ENCODE peak calls at places on chromosomes 7 and 10, in four cellular contexts. U, X, T and Z are unnamed samples.

GRCh38 chr7:32206987-32207386 is 136.8 kb upstream of the PDE1C start:
- DNase-seq in X (peak), T (peak), U (no peak), Z (no peak)

GRCh38 chr7:17448479-17449423 is 150.3 kb downstream of the AHR start:
- DNase-seq in U (no peak), X (no peak), T (no peak), Z (no peak)

GRCh38 chr7:6718124-6718523 is 11.4 kb upstream of the ZNF12 start:
- DNase-seq in T (no peak), U (no peak), X (no peak), Z (no peak)

GRCh38 chr10:47261121-47261520 is 38.9 kb upstream of the GDF10 start:
- DNase-seq in X (no peak), T (peak), U (no peak), Z (no peak)

GRCh38 chr7:10075866-10076265 is 897.8 kb upstream of the PHF14 start:
- DNase-seq in U (no peak), T (no peak), X (no peak), Z (no peak)

GRCh38 chr7:129225206-129225930 is 538 bp downstream of the AHCYL2 start:
- DNase-seq in X (peak), T (peak), U (peak), Z (peak)

GRCh38 chr7:94375167-94375566 is 19.5 kb upstream of the COL1A2 start:
- DNase-seq in U (peak), T (peak), X (no peak), Z (no peak)

GRCh38 chr10:72337039-72337629 is 17.6 kb downstream of the DNAJB12 start:
- DNase-seq in U (no peak), T (peak), X (peak), Z (peak)

GRCh38 chr10:111481271-111482073 is 404.6 kb downstream of the ADRA2A start:
- DNase-seq in X (no peak), U (no peak), T (no peak), Z (no peak)

GRCh38 chr7:1127001-1127400 is 33.0 kb downstream of the ZFAND2A start:
- DNase-seq in T (no peak), U (no peak), X (no peak), Z (peak)

GRCh38 chr10:44334091-44334490 is 50.8 kb downstream of the CXCL12 start:
- DNase-seq in U (no peak), T (no peak), X (no peak), Z (no peak)

GRCh38 chr7:11290859-11291258 is 317.2 kb downstream of the PHF14 start:
- DNase-seq in X (no peak), T (no peak), U (no peak), Z (no peak)

GRCh38 chr10:116183733-116184447 is 89.1 kb downstream of the GFRA1 start:
- DNase-seq in T (peak), U (no peak), X (no peak), Z (no peak)

GRCh38 chr7:121503039-121503438 is 106.9 kb upstream of the FAM3C start:
- DNase-seq in X (no peak), U (no peak), T (no peak), Z (no peak)

GRCh38 chr7:12074889-12075288 is 136.2 kb upstream of the TMEM106B start:
- DNase-seq in U (no peak), X (no peak), T (no peak), Z (no peak)

GRCh38 chr10:66931340-66931948 is 5.6 kb downstream of the LRRTM3 start:
- DNase-seq in U (peak), X (peak), T (no peak), Z (no peak)

GRCh38 chr7:121562274-121562673 is 166.2 kb upstream of the FAM3C start:
- DNase-seq in X (no peak), U (no peak), T (no peak), Z (no peak)

GRCh38 chr7:102202556-102202955 is 84.1 kb upstream of the SH2B2 start:
- DNase-seq in U (no peak), T (no peak), X (no peak), Z (no peak)

GRCh38 chr10:12844796-12845524 is 156.6 kb downstream of the CCDC3 start:
- DNase-seq in X (no peak), U (no peak), T (no peak), Z (no peak)

GRCh38 chr7:2873686-2874551 is 29.8 kb upstream of the GNA12 start:
- DNase-seq in U (no peak), X (no peak), T (peak), Z (no peak)

GRCh38 chr10:97498841-97499560 is at the start of gene UBTD1:
- DNase-seq in X (peak), T (peak), U (no peak), Z (peak)

GRCh38 chr7:114392686-114393085 is 21.9 kb upstream of the FOXP2 start:
- DNase-seq in T (no peak), U (no peak), X (no peak), Z (no peak)

GRCh38 chr7:37414352-37414983 is 34.2 kb downstream of the ELMO1 start:
- DNase-seq in X (no peak), T (no peak), U (no peak), Z (no peak)

GRCh38 chr10:89838002-89838615 is 136.7 kb downstream of the KIF20B start:
- DNase-seq in T (no peak), U (no peak), X (no peak), Z (no peak)

GRCh38 chr10:130050008-130050407 is 60.6 kb downstream of the C10orf143 start:
- DNase-seq in T (no peak), U (no peak), X (no peak), Z (no peak)

GRCh38 chr10:3067045-3067858 is at the start of gene PFKP:
- DNase-seq in X (no peak), T (peak), U (no peak), Z (peak)

GRCh38 chr10:102452672-102453340 is 1.5 kb upstream of the C10orf95 start:
- DNase-seq in X (no peak), U (no peak), T (no peak), Z (no peak)

GRCh38 chr7:114759347-114760062 is 162.4 kb upstream of the MDFIC start:
- DNase-seq in U (no peak), T (no peak), X (no peak), Z (no peak)

GRCh38 chr10:23157691-23158369 is 34.3 kb upstream of the PTF1A start:
- DNase-seq in U (peak), X (no peak), T (peak), Z (no peak)

GRCh38 chr7:80127412-80128150 is 7.0 kb upstream of the GNAI1 start:
- DNase-seq in T (peak), X (peak), U (peak), Z (no peak)

GRCh38 chr10:88702848-88703597 is 3.0 kb upstream of the LIPK start:
- DNase-seq in U (peak), T (peak), X (no peak), Z (no peak)

GRCh38 chr10:110522365-110522988 is 24.8 kb downstream of the DUSP5 start:
- DNase-seq in X (no peak), T (no peak), U (no peak), Z (no peak)

GRCh38 chr10:130418731-130419130 is 282.5 kb downstream of the GLRX3 start:
- DNase-seq in T (peak), U (no peak), X (no peak), Z (no peak)

GRCh38 chr10:35042783-35043182 is 47.4 kb downstream of the CUL2 start:
- DNase-seq in T (no peak), X (no peak), U (no peak), Z (no peak)

GRCh38 chr10:97479939-97480338 is 18.3 kb downstream of the MMS19 start:
- DNase-seq in U (peak), X (peak), T (peak), Z (no peak)

GRCh38 chr7:137978464-137979237 is 23.2 kb downstream of the CREB3L2 start:
- DNase-seq in U (no peak), T (no peak), X (no peak), Z (peak)
- H3K9ac ChIP-seq in U (no peak), T (no peak), X (no peak), Z (no peak)

DNA sequence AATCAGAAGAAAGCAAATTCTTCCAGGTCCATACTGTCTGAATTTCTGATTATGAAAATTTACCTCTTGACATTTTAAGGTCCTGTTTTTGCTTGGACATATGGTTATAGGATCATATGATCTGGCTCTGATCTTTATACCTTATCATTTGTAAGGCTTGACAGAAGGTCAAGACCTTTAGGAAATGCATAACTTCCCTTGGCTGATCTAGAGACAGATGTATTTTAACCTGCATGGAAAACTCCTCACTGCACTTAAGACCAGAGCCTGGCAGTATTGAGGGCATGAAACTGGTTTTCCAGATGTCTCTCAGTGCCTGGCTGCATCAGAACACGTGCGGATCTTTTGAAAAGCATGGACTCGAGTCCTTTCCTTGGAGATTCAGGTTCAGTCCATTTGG is 55.9 kb downstream of the TRRAP start:
- DNase-seq in U (no peak), T (no peak), X (no peak), Z (no peak)
- H3K9ac ChIP-seq in U (no peak), T (no peak), X (no peak), Z (no peak)

DNA sequence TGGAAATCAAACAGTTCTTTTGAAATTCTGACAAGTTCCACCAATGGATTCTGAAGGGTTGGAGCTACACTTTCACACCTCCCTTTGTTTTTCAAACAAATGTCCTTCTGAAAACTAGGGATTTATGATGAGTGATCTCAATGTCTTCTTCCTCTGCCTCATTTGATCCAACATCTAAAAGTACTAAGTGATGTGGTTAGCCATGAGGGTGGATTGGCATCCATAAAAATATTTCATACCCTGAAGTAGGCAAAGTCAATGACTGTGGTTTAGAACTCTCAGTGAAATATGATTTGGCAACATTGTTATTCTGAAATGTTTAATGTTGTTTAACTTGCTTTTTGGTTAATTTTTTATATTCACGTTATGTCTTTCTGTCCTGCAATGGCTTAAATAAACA is 136.9 kb downstream of the MBL2 start:
- DNase-seq in T (no peak), U (no peak), X (no peak), Z (no peak)
- H3K9ac ChIP-seq in T (no peak), U (no peak), X (no peak), Z (no peak)

GRCh38 chr10:14926722-14927416 is 27.0 kb downstream of the DCLRE1C start:
- DNase-seq in U (no peak), T (no peak), X (no peak), Z (no peak)

GRCh38 chr10:14926061-14926470 is 27.8 kb downstream of the DCLRE1C start:
- DNase-seq in T (no peak), U (no peak), X (no peak), Z (no peak)

GRCh38 chr10:14923972-14924371 is 29.9 kb downstream of the DCLRE1C start:
- DNase-seq in T (no peak), X (no peak), U (no peak), Z (no peak)

DNA sequence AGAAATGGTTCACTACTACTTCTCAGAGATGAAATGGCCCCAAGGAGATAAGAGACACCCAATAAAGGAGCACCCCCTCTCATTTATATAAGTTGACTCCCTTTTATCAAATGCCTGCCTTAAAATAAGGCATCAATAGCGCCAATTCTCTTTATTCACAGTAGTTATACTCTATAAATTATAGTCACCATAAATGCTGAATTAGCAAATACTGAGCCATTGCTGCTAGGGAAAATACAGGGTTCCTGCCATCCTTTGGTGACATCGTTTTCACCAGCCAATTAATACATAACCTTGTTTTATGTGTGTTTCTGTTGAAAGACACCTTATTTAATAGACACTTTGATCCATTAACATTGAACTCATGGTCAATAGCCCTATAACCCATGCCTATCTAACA is 28.6 kb downstream of the DCLRE1C start:
- DNase-seq in X (no peak), U (no peak), T (no peak), Z (no peak)
- H3K9ac ChIP-seq in X (no peak), U (no peak), T (no peak), Z (no peak)

DNA sequence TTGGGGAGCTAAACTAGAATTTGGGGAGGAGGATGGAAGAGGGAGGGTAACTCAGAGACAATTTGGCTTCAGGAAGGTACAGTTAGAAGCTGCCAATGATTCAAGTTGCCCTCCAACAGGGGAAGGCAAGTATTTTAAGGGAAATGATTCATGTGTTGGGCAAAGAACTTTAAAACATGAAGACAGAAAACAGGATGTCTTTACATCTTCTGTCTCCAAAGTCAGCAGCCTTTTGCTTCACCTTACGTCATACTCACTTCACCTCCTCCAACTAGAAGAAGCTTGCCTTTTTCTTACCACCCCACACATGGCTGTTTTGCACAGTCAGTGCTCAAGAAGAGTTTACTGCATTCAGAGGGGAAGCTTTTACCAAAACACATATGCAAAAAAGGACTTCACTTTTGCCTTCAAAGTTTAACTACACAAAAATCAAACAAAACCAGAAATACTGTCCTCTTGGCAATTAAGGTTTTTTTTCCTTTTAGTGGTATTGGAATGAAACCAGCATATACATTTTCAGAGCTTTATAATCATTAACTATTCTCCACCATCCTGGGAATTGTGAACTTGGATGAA is 36.0 kb downstream of the PPP1R3C start:
- DNase-seq in U (no peak), X (no peak), T (no peak), Z (no peak)
- H3K9ac ChIP-seq in U (no peak), X (no peak), T (no peak), Z (no peak)

GRCh38 chr7:43273939-43274719 is 161.7 kb downstream of the HECW1 start:
- DNase-seq in U (no peak), X (no peak), T (no peak), Z (no peak)

GRCh38 chr7:43278088-43278644 is 165.7 kb downstream of the HECW1 start:
- DNase-seq in U (no peak), T (no peak), X (no peak), Z (no peak)

DNA sequence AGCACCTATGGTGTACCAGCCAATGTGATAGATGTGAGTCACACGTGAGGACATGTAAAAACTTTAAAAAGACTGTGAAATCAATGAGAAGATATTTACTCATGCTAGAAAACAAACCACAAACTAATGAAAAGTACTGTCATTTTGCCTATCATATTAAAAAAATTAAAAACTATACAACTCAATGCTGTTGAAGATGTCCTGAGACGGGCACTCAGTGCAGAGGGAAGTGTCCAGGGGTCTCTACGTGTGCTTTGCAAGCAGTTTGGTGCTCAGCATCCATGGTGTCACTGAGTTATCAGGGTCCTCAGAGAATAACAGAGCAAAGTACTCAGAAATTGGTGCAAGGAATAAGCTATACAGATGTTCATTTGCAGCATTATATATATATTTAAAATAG is 162.3 kb downstream of the HECW1 start:
- DNase-seq in X (no peak), T (no peak), U (no peak), Z (no peak)
- H3K9ac ChIP-seq in X (no peak), T (no peak), U (no peak), Z (no peak)

DNA sequence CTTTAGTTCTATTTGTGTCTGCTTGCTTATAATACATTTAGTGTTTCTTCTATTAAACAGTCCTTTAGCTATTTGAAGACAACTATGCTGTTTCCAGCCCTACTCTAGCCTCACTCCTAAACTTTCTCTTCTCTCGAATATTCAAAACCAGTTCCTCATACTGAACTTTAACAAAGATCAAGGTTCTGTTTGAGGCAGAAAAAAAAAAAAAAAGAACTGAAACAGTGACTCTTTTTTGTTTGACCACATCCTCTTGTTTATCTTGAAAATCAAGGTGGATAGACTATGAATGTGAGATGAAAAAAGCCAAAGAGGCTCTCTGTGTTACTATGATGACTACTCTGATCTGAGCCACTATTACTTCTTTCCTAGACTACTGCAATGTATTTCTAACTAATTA is 154.3 kb downstream of the ZNF365 start:
- DNase-seq in T (no peak), X (no peak), U (no peak), Z (no peak)
- H3K9ac ChIP-seq in T (no peak), X (no peak), U (no peak), Z (no peak)

DNA sequence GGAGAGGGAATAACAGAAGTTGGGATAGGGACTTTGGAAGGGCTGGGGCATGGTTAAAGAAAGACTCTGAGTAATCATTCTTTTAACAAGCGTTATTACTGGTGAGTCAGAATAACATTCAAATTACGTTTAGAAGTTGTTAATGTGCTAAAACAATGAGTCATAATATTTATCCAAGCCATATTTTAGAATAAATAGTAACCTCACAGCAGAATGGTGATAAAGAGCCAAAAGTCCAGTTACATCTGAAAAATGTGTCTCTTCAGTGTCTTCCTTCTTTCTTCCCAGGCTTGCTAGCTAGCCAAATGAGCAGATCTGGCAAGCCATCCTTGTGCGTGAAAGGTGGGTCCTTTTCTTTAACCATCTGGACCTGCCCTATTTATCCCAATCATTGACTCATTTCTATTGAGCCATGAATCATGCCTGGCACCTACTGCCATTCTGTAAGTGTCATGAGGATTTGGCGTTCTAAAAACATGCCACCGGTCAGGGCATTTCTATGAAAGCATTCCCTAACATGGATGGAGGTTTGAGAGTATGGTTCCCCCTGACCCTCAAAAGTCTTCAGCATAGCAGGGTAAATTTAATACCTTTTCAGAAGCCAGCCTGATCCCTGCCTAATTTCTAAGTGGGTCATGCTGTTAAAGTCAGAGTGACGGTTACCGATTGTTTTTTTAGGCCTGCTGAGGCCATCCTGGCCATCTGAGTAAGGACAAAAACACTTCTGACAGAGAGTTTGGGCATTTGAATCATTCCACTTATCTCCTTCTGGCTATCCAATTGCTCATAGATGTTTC is 26.8 kb downstream of the MYPN start:
- DNase-seq in T (peak), U (peak), X (no peak), Z (no peak)
- H3K9ac ChIP-seq in T (no peak), U (no peak), X (no peak), Z (no peak)

GRCh38 chr10:73979428-73980407 is 18.2 kb upstream of the VCL start:
- DNase-seq in T (no peak), U (no peak), X (no peak), Z (no peak)
- H3K9ac ChIP-seq in T (no peak), U (no peak), X (no peak), Z (no peak)